ENCODE peak calls at places on chromosomes 16 and 17, in four cellular contexts. O is HepG2, N is stomach, I is breast epithelium. M is an unnamed sample. For H3K27me3, the result is how much of the 10 kb centered on the place peaks cover.

GRCh38 chr16:6605490-6605889 is 727.2 kb upstream of the RBFOX1 start:
- DNase-seq in O (no peak), N (no peak), I (no peak), M (no peak)

GRCh38 chr16:71572497-71573116 is 4.3 kb downstream of the TAT start:
- DNase-seq in O (peak), I (no peak), N (no peak), M (no peak)

GRCh38 chr16:85312174-85312573 is 199.9 kb upstream of the CIBAR2 start:
- DNase-seq in O (no peak), N (no peak), I (no peak), M (no peak)

GRCh38 chr16:57485091-57485915 is 990 bp downstream of the DOK4 start:
- DNase-seq in I (no peak), O (no peak), N (peak), M (no peak)

GRCh38 chr17:31112001-31112661 is 17.4 kb downstream of the NF1 start:
- DNase-seq in O (no peak), N (no peak), I (no peak), M (no peak)

GRCh38 chr16:67209565-67209964 is 10.6 kb downstream of the ELMO3 start:
- DNase-seq in N (no peak), O (no peak), I (no peak), M (no peak)

GRCh38 chr17:41263212-41263611 is 2.0 kb upstream of the KRTAP9-6 start:
- DNase-seq in N (no peak), I (no peak), O (no peak), M (no peak)

GRCh38 chr17:4708436-4708835 is 2.0 kb upstream of the ARRB2 start:
- DNase-seq in O (peak), I (no peak), N (no peak), M (no peak)

GRCh38 chr17:70369296-70369855 is 200.0 kb downstream of the KCNJ2 start:
- DNase-seq in I (no peak), O (no peak), N (no peak), M (no peak)

GRCh38 chr17:38711792-38712571 is 6.9 kb downstream of the MLLT6 start:
- DNase-seq in N (no peak), I (no peak), O (no peak), M (no peak)

GRCh38 chr16:69834817-69835477 is 72.8 kb downstream of the WWP2 start:
- DNase-seq in I (no peak), O (no peak), N (no peak), M (no peak)

GRCh38 chr17:43814714-43815113 is 18.2 kb downstream of the MPP3 start:
- DNase-seq in N (no peak), O (no peak), I (no peak), M (no peak)

GRCh38 chr16:52963471-52963870 is 89.2 kb downstream of the CHD9NB start:
- DNase-seq in O (no peak), N (no peak), I (no peak), M (no peak)

GRCh38 chr16:31200821-31201510 is 1.6 kb downstream of the PYCARD start:
- DNase-seq in O (no peak), N (no peak), I (no peak), M (no peak)

GRCh38 chr17:41682611-41683010 is 6.1 kb upstream of the EIF1 start:
- DNase-seq in I (no peak), O (no peak), N (no peak), M (no peak)

GRCh38 chr17:71987634-71988033 is 133.2 kb upstream of the SOX9 start:
- DNase-seq in N (no peak), O (no peak), I (no peak), M (no peak)

GRCh38 chr16:27677300-27677699 is 127.4 kb downstream of the KATNIP start:
- DNase-seq in O (peak), I (no peak), N (no peak), M (no peak)

GRCh38 chr17:2705263-2705662 is 6.3 kb downstream of the CLUH start:
- DNase-seq in I (no peak), O (peak), N (no peak), M (no peak)

GRCh38 chr17:40175928-40176327 is 1.3 kb upstream of the RAPGEFL1 start:
- DNase-seq in O (no peak), N (no peak), I (no peak), M (no peak)

GRCh38 chr17:40176409-40177110 is 710 bp upstream of the RAPGEFL1 start:
- DNase-seq in O (no peak), I (peak), N (peak), M (no peak)

GRCh38 chr17:40178021-40178601 is 841 bp downstream of the RAPGEFL1 start:
- DNase-seq in O (no peak), I (no peak), N (no peak), M (no peak)

GRCh38 chr17:40178660-40179059 is 1.4 kb downstream of the RAPGEFL1 start:
- DNase-seq in I (no peak), O (no peak), N (no peak), M (no peak)

DNA sequence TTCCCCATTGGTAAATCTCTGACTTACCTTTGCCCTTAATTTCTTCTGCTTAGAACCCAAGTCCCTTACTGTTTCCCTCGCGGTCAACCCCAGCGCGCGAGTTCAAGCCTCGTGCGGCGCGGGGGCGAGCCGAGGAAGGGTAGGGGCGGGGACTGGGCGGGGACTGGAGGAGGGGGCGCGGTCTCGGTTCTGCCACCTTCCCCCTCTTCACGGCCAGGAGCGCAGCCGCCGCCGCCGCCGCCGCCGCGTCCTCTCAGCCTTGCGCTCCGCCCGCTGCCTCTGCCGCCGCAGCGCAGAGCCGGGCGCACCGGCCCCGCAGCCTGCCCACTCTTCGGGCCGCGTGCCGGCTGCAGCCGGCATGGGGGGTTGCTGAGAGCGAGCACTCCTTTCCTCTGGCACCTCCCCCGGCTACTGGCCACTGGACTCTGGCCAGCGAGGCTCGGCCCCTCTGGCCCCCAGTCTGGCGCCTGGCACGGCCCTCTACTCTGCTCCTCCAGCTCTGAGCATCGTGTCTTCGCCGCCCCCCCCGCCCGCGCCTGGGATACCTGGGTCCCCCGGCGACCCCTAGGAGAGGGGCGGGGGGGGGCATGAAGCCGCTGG is at the start of gene RAPGEFL1:
- DNase-seq in I (peak), O (no peak), N (peak), M (peak)
- TF ChIP-seq POLR2A in I (no peak), O (no peak), N (no peak), M (no peak)

GRCh38 chr17:79129523-79129922 is 54.9 kb downstream of the ENGASE start:
- DNase-seq in I (no peak), O (no peak), N (no peak), M (no peak)
- H3K27me3 ChIP-seq in I (half or more), O (under half), N (under half), M (under half)

GRCh38 chr17:82331345-82331939 is 2.1 kb downstream of the SECTM1 start:
- DNase-seq in O (no peak), N (no peak), I (no peak), M (no peak)

GRCh38 chr17:82334204-82334621 is 647 bp upstream of the SECTM1 start:
- DNase-seq in O (no peak), N (no peak), I (no peak), M (no peak)

GRCh38 chr17:82332669-82333278 is 792 bp downstream of the SECTM1 start:
- DNase-seq in I (no peak), N (peak), O (no peak), M (no peak)

GRCh38 chr17:82334622-82335394 is 1.2 kb upstream of the SECTM1 start:
- DNase-seq in I (no peak), O (no peak), N (no peak), M (no peak)

GRCh38 chr17:82333279-82334171 is at the start of gene SECTM1:
- DNase-seq in O (no peak), I (peak), N (peak), M (no peak)
- H3K27ac ChIP-seq in O (peak), I (peak), N (peak), M (peak)

GRCh38 chr17:81911277-81911961 is at the start of gene PCYT2:
- DNase-seq in N (peak), O (peak), I (peak), M (peak)
- TF ChIP-seq POLR2A in N (no peak), O (peak), I (no peak), M (no peak)

M was measured in esophagus muscularis mucosa.